ENCODE peak calls at places on chromosomes 13 and 19, in five cellular contexts. W is upper lobe of right lung, H is transverse colon, J is testis, U is MM.1S. F is an unnamed sample. For H3K27me3, the result is how much of the 10 kb centered on the place peaks cover.

GRCh38 chr13:40681341-40682051 is 15.1 kb upstream of the FOXO1 start:
- DNase-seq in W (no peak), H (no peak), J (no peak), U (no peak), F (no peak)

GRCh38 chr13:75864718-75865117 is 228.6 kb downstream of the LMO7 start:
- DNase-seq in W (no peak), H (no peak), J (no peak), U (no peak), F (no peak)

GRCh38 chr13:61954092-61954491 is 538.4 kb upstream of the PCDH20 start:
- DNase-seq in W (no peak), H (no peak), J (no peak), U (no peak), F (peak)

GRCh38 chr13:89061821-89062220 is 1390.7 kb downstream of the SLITRK5 start:
- DNase-seq in W (no peak), H (peak), J (no peak), U (no peak), F (no peak)

GRCh38 chr19:35267818-35268545 is 780 bp upstream of the USF2 start:
- DNase-seq in W (peak), H (peak), J (peak), U (peak), F (peak)

GRCh38 chr13:44432595-44432994 is 59.0 kb downstream of the SERP2 start:
- DNase-seq in W (no peak), H (no peak), J (no peak), U (no peak), F (no peak)

GRCh38 chr19:35715981-35716734 is 1.6 kb upstream of the KMT2B start:
- DNase-seq in W (peak), H (no peak), J (peak), U (peak), F (no peak)

GRCh38 chr13:70206671-70207070 is 98.4 kb upstream of the KLHL1 start:
- DNase-seq in W (no peak), H (no peak), J (no peak), U (no peak), F (no peak)

GRCh38 chr19:10295305-10295846 is 5.6 kb downstream of the ICAM5 start:
- DNase-seq in W (peak), H (peak), J (peak), U (peak), F (no peak)

GRCh38 chr19:47273313-47274070 is 1.2 kb upstream of the INAFM1 start:
- DNase-seq in W (peak), H (peak), J (peak), U (peak), F (peak)

GRCh38 chr19:13764821-13765394 is 586 bp downstream of the MRI1 start:
- DNase-seq in W (peak), H (peak), J (no peak), U (no peak), F (peak)

GRCh38 chr19:48556163-48556562 is 4.2 kb downstream of the SULT2B1 start:
- DNase-seq in W (no peak), H (peak), J (no peak), U (no peak), F (no peak)

GRCh38 chr19:41774515-41774980 is 19.2 kb downstream of the CEACAM6 start:
- DNase-seq in W (no peak), H (peak), J (no peak), U (peak), F (no peak)

DNA sequence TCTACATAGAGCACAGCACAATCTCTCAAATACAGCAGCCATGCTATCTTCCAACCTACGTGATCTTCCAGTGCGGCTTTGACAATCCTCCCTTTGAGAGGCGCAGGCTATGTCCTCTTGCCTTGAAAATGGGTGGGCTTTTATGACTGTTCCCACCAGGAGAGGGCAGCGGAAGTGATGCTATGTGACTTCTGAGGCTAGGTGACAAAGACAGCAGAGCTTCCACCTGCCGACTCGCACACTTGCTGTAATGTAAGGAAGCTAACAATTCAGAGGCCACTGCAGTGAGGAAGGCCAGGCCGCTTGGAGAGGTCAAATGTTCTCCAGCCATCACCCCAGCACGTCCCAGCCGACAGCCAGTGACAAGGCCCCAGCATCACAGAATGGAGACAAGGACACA is 65.8 kb downstream of the MRPL57 start:
- DNase-seq in W (no peak), H (no peak), J (no peak), U (no peak), F (peak)
- TF ChIP-seq CTCF in W (no peak), H (no peak), J (no peak), U (no peak), F (peak)

GRCh38 chr13:25170554-25171107 is 1.5 kb downstream of the AMER2 start:
- DNase-seq in W (no peak), H (no peak), J (peak), U (no peak), F (peak)

GRCh38 chr13:25172303-25172630 is 179 bp upstream of the AMER2 start:
- DNase-seq in W (no peak), H (no peak), J (no peak), U (no peak), F (no peak)

GRCh38 chr13:25171517-25172302 is at the start of gene AMER2:
- DNase-seq in W (no peak), H (peak), J (peak), U (no peak), F (peak)

GRCh38 chr13:25169951-25170553 is 2.0 kb downstream of the AMER2 start:
- DNase-seq in W (no peak), H (no peak), J (no peak), U (no peak), F (peak)

GRCh38 chr13:25171170-25171516 is 945 bp downstream of the AMER2 start:
- DNase-seq in W (no peak), H (no peak), J (no peak), U (no peak), F (no peak)
- H3K27me3 ChIP-seq in W (half or more), H (half or more), J (under half), U (under half), F (under half)

GRCh38 chr19:8335343-8336071 is 7.6 kb downstream of the KANK3 start:
- DNase-seq in W (peak), H (peak), J (no peak), U (no peak), F (no peak)

GRCh38 chr19:8337728-8338127 is 5.3 kb downstream of the KANK3 start:
- DNase-seq in W (no peak), H (peak), J (no peak), U (no peak), F (no peak)

GRCh38 chr19:8334458-8335342 is 8.4 kb downstream of the KANK3 start:
- DNase-seq in W (peak), H (peak), J (peak), U (peak), F (peak)

GRCh38 chr19:8336665-8337064 is 6.4 kb downstream of the KANK3 start:
- DNase-seq in W (no peak), H (no peak), J (no peak), U (no peak), F (no peak)

GRCh38 chr19:8336072-8336569 is 6.9 kb downstream of the KANK3 start:
- DNase-seq in W (no peak), H (no peak), J (no peak), U (no peak), F (no peak)
- H3K4me3 ChIP-seq in W (no peak), H (no peak), J (no peak), U (no peak), F (peak)

GRCh38 chr19:40381321-40381720 is 8.7 kb downstream of the HIPK4 start:
- DNase-seq in W (no peak), H (no peak), J (no peak), U (no peak), F (no peak)
- TF ChIP-seq CTCF in W (no peak), H (no peak), J (no peak), U (no peak), F (no peak)

GRCh38 chr19:29588095-29588494 is 18.0 kb upstream of the POP4 start:
- DNase-seq in W (no peak), H (no peak), J (no peak), U (no peak), F (no peak)
- H3K27me3 ChIP-seq in W (under half), H (under half), J (under half), U (half or more), F (under half)